ENCODE peak calls at places on chromosome 2, in six cellular contexts. One of them, this sample, is unnamed.

GRCh38 chr2:95012881-95013550 is 12.5 kb upstream of the MAL start:
- DNase-seq in Karpas-422: no peak
- DNase-seq in neuronal stem cell: no peak
- DNase-seq in PC-3: peak
- DNase-seq in K562: no peak
- DNase-seq in colonic mucosa: no peak
- DNase-seq in this sample: no peak

GRCh38 chr2:100067796-100068195 is 74.6 kb downstream of the AFF3 start:
- DNase-seq in Karpas-422: no peak
- DNase-seq in neuronal stem cell: no peak
- DNase-seq in PC-3: peak
- DNase-seq in K562: no peak
- DNase-seq in colonic mucosa: no peak
- DNase-seq in this sample: no peak

GRCh38 chr2:153818242-153818641 is 53.5 kb upstream of the GALNT13 start:
- DNase-seq in Karpas-422: no peak
- DNase-seq in neuronal stem cell: no peak
- DNase-seq in PC-3: no peak
- DNase-seq in K562: no peak
- DNase-seq in colonic mucosa: no peak
- DNase-seq in this sample: no peak

GRCh38 chr2:127174977-127175376 is 45.1 kb downstream of the CYP27C1 start:
- DNase-seq in Karpas-422: no peak
- DNase-seq in neuronal stem cell: no peak
- DNase-seq in PC-3: no peak
- DNase-seq in K562: no peak
- DNase-seq in colonic mucosa: peak
- DNase-seq in this sample: no peak

GRCh38 chr2:240620149-240620731 is 5.0 kb upstream of the GPR35 start:
- DNase-seq in Karpas-422: no peak
- DNase-seq in neuronal stem cell: no peak
- DNase-seq in PC-3: no peak
- DNase-seq in K562: no peak
- DNase-seq in colonic mucosa: no peak
- DNase-seq in this sample: no peak

GRCh38 chr2:13584020-13584419 is 867.3 kb downstream of the TRIB2 start:
- DNase-seq in Karpas-422: no peak
- DNase-seq in neuronal stem cell: no peak
- DNase-seq in PC-3: no peak
- DNase-seq in K562: no peak
- DNase-seq in colonic mucosa: no peak
- DNase-seq in this sample: no peak

GRCh38 chr2:230824406-230824978 is 40.2 kb upstream of the ITM2C start:
- DNase-seq in Karpas-422: peak
- DNase-seq in neuronal stem cell: peak
- DNase-seq in PC-3: peak
- DNase-seq in K562: peak
- DNase-seq in colonic mucosa: peak
- DNase-seq in this sample: peak

GRCh38 chr2:18971628-18972027 is 382.3 kb upstream of the NT5C1B start:
- DNase-seq in Karpas-422: no peak
- DNase-seq in neuronal stem cell: no peak
- DNase-seq in PC-3: peak
- DNase-seq in K562: no peak
- DNase-seq in colonic mucosa: no peak
- DNase-seq in this sample: no peak

GRCh38 chr2:42435641-42436040 is 58.1 kb downstream of the KCNG3 start:
- DNase-seq in Karpas-422: no peak
- DNase-seq in neuronal stem cell: no peak
- DNase-seq in PC-3: no peak
- DNase-seq in K562: no peak
- DNase-seq in colonic mucosa: no peak
- DNase-seq in this sample: no peak

GRCh38 chr2:96945011-96945410 is 41.4 kb downstream of the FAM178B start:
- DNase-seq in Karpas-422: no peak
- DNase-seq in neuronal stem cell: no peak
- DNase-seq in PC-3: no peak
- DNase-seq in K562: no peak
- DNase-seq in colonic mucosa: no peak
- DNase-seq in this sample: no peak

GRCh38 chr2:169069341-169069740 is at the start of gene DHRS9:
- DNase-seq in Karpas-422: no peak
- DNase-seq in neuronal stem cell: no peak
- DNase-seq in PC-3: peak
- DNase-seq in K562: peak
- DNase-seq in colonic mucosa: peak
- DNase-seq in this sample: no peak

GRCh38 chr2:207395535-207396251 is 134.1 kb upstream of the CREB1 start:
- DNase-seq in Karpas-422: no peak
- DNase-seq in neuronal stem cell: no peak
- DNase-seq in PC-3: peak
- DNase-seq in K562: no peak
- DNase-seq in colonic mucosa: no peak
- DNase-seq in this sample: peak

GRCh38 chr2:202289394-202290204 is 24.0 kb downstream of the NOP58 start:
- DNase-seq in Karpas-422: no peak
- DNase-seq in neuronal stem cell: no peak
- DNase-seq in PC-3: no peak
- DNase-seq in K562: no peak
- DNase-seq in colonic mucosa: no peak
- DNase-seq in this sample: no peak

GRCh38 chr2:150610670-150611279 is 123.3 kb upstream of the RND3 start:
- DNase-seq in Karpas-422: peak
- DNase-seq in neuronal stem cell: peak
- DNase-seq in PC-3: peak
- DNase-seq in K562: peak
- DNase-seq in colonic mucosa: peak
- DNase-seq in this sample: peak

GRCh38 chr2:47313141-47313691 is 89.7 kb upstream of the MSH2 start:
- DNase-seq in Karpas-422: no peak
- DNase-seq in neuronal stem cell: no peak
- DNase-seq in PC-3: peak
- DNase-seq in K562: peak
- DNase-seq in colonic mucosa: peak
- DNase-seq in this sample: no peak

GRCh38 chr2:147182260-147182659 is 662.6 kb upstream of the ACVR2A start:
- DNase-seq in Karpas-422: no peak
- DNase-seq in neuronal stem cell: no peak
- DNase-seq in PC-3: peak
- DNase-seq in K562: no peak
- DNase-seq in colonic mucosa: peak
- DNase-seq in this sample: no peak

GRCh38 chr2:233449071-233449901 is 95.0 kb downstream of the DGKD start:
- DNase-seq in Karpas-422: no peak
- DNase-seq in neuronal stem cell: peak
- DNase-seq in PC-3: peak
- DNase-seq in K562: no peak
- DNase-seq in colonic mucosa: no peak
- DNase-seq in this sample: peak

GRCh38 chr2:69643602-69644505 is at the start of gene AAK1:
- DNase-seq in Karpas-422: peak
- DNase-seq in neuronal stem cell: peak
- DNase-seq in PC-3: peak
- DNase-seq in K562: peak
- DNase-seq in colonic mucosa: peak
- DNase-seq in this sample: peak

GRCh38 chr2:69646714-69647113 is 3.2 kb upstream of the AAK1 start:
- DNase-seq in Karpas-422: no peak
- DNase-seq in neuronal stem cell: no peak
- DNase-seq in PC-3: no peak
- DNase-seq in K562: no peak
- DNase-seq in colonic mucosa: no peak
- DNase-seq in this sample: no peak

GRCh38 chr2:69645926-69646325 is 2.4 kb upstream of the AAK1 start:
- DNase-seq in Karpas-422: no peak
- DNase-seq in neuronal stem cell: no peak
- DNase-seq in PC-3: no peak
- DNase-seq in K562: no peak
- DNase-seq in colonic mucosa: no peak
- DNase-seq in this sample: no peak

GRCh38 chr2:69644506-69644979 is 1.0 kb upstream of the AAK1 start:
- DNase-seq in Karpas-422: no peak
- DNase-seq in neuronal stem cell: no peak
- DNase-seq in PC-3: no peak
- DNase-seq in K562: no peak
- DNase-seq in colonic mucosa: no peak
- DNase-seq in this sample: no peak

GRCh38 chr2:69645026-69645425 is 1.5 kb upstream of the AAK1 start:
- DNase-seq in Karpas-422: no peak
- DNase-seq in neuronal stem cell: no peak
- DNase-seq in PC-3: peak
- DNase-seq in K562: peak
- DNase-seq in colonic mucosa: no peak
- DNase-seq in this sample: no peak
- H3K4me3 ChIP-seq in Karpas-422: no peak
- H3K4me3 ChIP-seq in neuronal stem cell: no peak
- H3K4me3 ChIP-seq in PC-3: peak
- H3K4me3 ChIP-seq in K562: peak
- H3K4me3 ChIP-seq in colonic mucosa: peak
- H3K4me3 ChIP-seq in this sample: peak

GRCh38 chr2:174248998-174249592 is 763 bp upstream of the OLA1 start:
- DNase-seq in Karpas-422: no peak
- DNase-seq in neuronal stem cell: no peak
- DNase-seq in PC-3: no peak
- DNase-seq in K562: no peak
- DNase-seq in colonic mucosa: no peak
- DNase-seq in this sample: no peak
- H3K27ac ChIP-seq in Karpas-422: no peak
- H3K27ac ChIP-seq in neuronal stem cell: peak
- H3K27ac ChIP-seq in PC-3: peak
- H3K27ac ChIP-seq in K562: peak
- H3K27ac ChIP-seq in colonic mucosa: peak
- H3K27ac ChIP-seq in this sample: no peak

DNA sequence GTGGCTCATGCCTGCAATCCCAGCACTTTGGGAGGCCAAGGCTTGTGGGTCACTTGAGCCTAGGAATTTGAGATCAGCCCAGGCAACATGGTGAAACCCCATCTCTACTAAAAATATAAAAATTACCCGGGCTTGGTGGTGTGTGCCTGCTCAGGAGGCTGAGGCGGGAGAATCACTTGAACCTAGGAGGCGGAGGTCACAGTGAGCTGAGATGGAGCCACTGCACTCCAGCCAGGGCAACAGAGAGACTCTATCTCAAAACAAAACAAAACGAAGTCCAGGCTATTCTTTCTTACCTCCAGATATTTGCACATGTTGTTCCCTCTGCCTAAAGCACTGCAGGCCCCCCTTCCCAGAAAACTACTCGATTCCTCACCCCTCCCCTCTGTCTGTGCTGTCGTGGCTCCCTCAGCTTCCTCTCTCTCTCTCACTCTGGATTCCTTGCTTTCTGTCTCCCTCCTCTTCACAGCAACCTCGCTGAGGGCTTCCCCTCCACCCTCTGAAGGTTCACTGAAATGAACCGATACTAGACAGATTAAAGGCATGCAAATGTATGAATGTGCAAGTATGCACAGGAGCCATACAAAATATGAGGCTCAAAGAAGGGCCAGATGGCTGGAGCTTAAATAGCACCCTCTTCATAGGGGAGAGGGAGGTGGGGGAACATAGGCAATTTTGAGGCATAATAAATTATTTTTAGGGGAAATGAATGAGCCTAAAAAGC is 18.5 kb downstream of the TMEM177 start:
- DNase-seq in Karpas-422: peak
- DNase-seq in neuronal stem cell: no peak
- DNase-seq in PC-3: no peak
- DNase-seq in K562: no peak
- DNase-seq in colonic mucosa: no peak
- DNase-seq in this sample: no peak
- H3K9ac ChIP-seq in Karpas-422: peak
- H3K9ac ChIP-seq in neuronal stem cell: no peak
- H3K9ac ChIP-seq in PC-3: no peak
- H3K9ac ChIP-seq in K562: no peak
- H3K9ac ChIP-seq in colonic mucosa: no peak
- H3K9ac ChIP-seq in this sample: no peak

DNA sequence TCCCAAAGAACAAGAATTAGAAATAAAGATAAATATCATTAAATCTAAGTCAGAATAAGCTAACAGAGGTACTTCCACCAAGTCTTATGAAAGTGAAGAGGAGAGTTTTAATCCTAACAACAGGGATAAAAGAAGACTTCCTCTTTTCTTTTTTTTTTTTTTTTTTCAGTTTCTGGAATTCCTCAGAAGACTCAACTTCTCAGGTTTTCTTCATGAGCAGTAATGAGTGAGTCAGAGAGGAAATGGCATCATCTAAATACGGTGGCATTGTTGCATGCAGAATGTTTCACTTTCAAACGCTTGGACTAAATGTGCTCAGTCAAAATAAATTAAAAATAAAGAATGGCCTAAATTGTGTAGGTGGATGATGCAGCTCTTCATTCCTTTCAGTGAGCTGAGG is 45.6 kb upstream of the ARHGAP15 start:
- DNase-seq in Karpas-422: no peak
- DNase-seq in neuronal stem cell: no peak
- DNase-seq in PC-3: peak
- DNase-seq in K562: no peak
- DNase-seq in colonic mucosa: no peak
- DNase-seq in this sample: no peak
- H3K4me3 ChIP-seq in Karpas-422: no peak
- H3K4me3 ChIP-seq in neuronal stem cell: no peak
- H3K4me3 ChIP-seq in PC-3: peak
- H3K4me3 ChIP-seq in K562: no peak
- H3K4me3 ChIP-seq in colonic mucosa: no peak
- H3K4me3 ChIP-seq in this sample: no peak

DNA sequence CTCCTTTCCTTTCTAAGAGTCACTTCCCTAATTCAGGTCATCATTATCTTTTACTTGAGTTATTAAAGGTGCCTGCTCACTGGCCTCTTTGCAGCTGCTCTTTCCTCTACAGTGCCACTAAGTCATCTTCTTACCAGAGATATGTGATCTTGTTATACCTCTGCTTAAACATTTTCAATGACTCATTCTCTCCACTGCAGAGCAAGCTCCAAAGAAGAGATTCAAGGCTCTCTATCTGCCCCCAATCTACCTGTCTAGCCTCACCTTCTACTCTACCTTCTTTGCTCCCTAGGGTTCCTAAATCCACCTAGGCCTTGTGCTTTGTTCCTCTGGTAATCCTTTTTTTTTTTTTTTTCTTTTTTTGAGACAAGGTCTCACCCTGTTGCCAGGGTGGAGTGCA is 3.1 kb downstream of the ARHGEF33 start:
- DNase-seq in Karpas-422: no peak
- DNase-seq in neuronal stem cell: no peak
- DNase-seq in PC-3: peak
- DNase-seq in K562: no peak
- DNase-seq in colonic mucosa: no peak
- DNase-seq in this sample: no peak
- H3K27ac ChIP-seq in Karpas-422: no peak
- H3K27ac ChIP-seq in neuronal stem cell: no peak
- H3K27ac ChIP-seq in PC-3: no peak
- H3K27ac ChIP-seq in K562: no peak
- H3K27ac ChIP-seq in colonic mucosa: no peak
- H3K27ac ChIP-seq in this sample: no peak